ENCODE peak calls at places on chromosomes 3 and 15, in eight cellular contexts. T is GM12865, W is neural progenitor cell, S is coronary artery, R is fibroblast of pulmonary artery, Z is LNCaP clone FGC, U is fibroblast of the aortic adventitia, X is astrocyte of the cerebellum. K is an unnamed sample.

GRCh38 chr15:88917764-88918163 is 4.6 kb upstream of the MFGE8 start:
- DNase-seq in T (no peak), W (no peak), S (no peak), R (no peak), Z (no peak), U (no peak), X (no peak), K (no peak)

GRCh38 chr3:130688677-130689076 is 58.0 kb downstream of the PIK3R4 start:
- DNase-seq in T (no peak), W (no peak), S (no peak), R (no peak), Z (no peak), U (no peak), X (no peak), K (peak)

GRCh38 chr15:66356069-66356358 is 471 bp downstream of the TIPIN start:
- DNase-seq in T (no peak), W (no peak), S (no peak), R (no peak), Z (no peak), U (no peak), X (no peak), K (no peak)

GRCh38 chr3:119318871-119319270 is 24.7 kb downstream of the ARHGAP31 start:
- DNase-seq in T (no peak), W (no peak), S (no peak), R (peak), Z (no peak), U (peak), X (no peak), K (peak)

GRCh38 chr3:177249203-177249602 is 51.9 kb upstream of the TBL1XR1 start:
- DNase-seq in T (no peak), W (no peak), S (no peak), R (no peak), Z (no peak), U (no peak), X (no peak), K (no peak)

GRCh38 chr15:91302588-91303439 is 202.8 kb downstream of the SV2B start:
- DNase-seq in T (peak), W (peak), S (no peak), R (peak), Z (peak), U (peak), X (peak), K (peak)

GRCh38 chr3:188169826-188170455 is 16.0 kb downstream of the LPP start:
- DNase-seq in T (no peak), W (no peak), S (no peak), R (peak), Z (no peak), U (no peak), X (no peak), K (no peak)

GRCh38 chr3:117885046-117885445 is 1149.6 kb downstream of the IGSF11 start:
- DNase-seq in T (peak), W (no peak), S (no peak), R (peak), Z (no peak), U (peak), X (no peak), K (no peak)

GRCh38 chr15:41872166-41872747 is 21.6 kb downstream of the SPTBN5 start:
- DNase-seq in T (no peak), W (no peak), S (no peak), R (no peak), Z (no peak), U (no peak), X (no peak), K (no peak)

GRCh38 chr3:146110156-146110555 is 50.8 kb downstream of the PLOD2 start:
- DNase-seq in T (no peak), W (no peak), S (no peak), R (no peak), Z (no peak), U (no peak), X (peak), K (no peak)

GRCh38 chr3:15313461-15313860 is 18.9 kb downstream of the SH3BP5 start:
- DNase-seq in T (no peak), W (no peak), S (no peak), R (no peak), Z (no peak), U (no peak), X (no peak), K (no peak)

GRCh38 chr3:141057951-141058800 is 7.0 kb downstream of the SPSB4 start:
- DNase-seq in T (no peak), W (no peak), S (peak), R (no peak), Z (no peak), U (no peak), X (no peak), K (no peak)

GRCh38 chr3:21954709-21955108 is 203.7 kb upstream of the ZNF385D start:
- DNase-seq in T (no peak), W (no peak), S (no peak), R (peak), Z (no peak), U (peak), X (no peak), K (peak)

GRCh38 chr15:38192496-38192895 is 60.1 kb upstream of the SPRED1 start:
- DNase-seq in T (no peak), W (no peak), S (no peak), R (no peak), Z (no peak), U (no peak), X (no peak), K (no peak)

GRCh38 chr3:119293761-119294401 is at the start of gene ARHGAP31:
- DNase-seq in T (peak), W (peak), S (peak), R (peak), Z (no peak), U (peak), X (peak), K (no peak)

GRCh38 chr3:15859507-15860013 is 61.8 kb upstream of the ANKRD28 start:
- DNase-seq in T (peak), W (peak), S (peak), R (peak), Z (no peak), U (peak), X (peak), K (peak)

GRCh38 chr3:49236226-49236625 is 40.8 kb downstream of the C3orf62 start:
- DNase-seq in T (no peak), W (no peak), S (no peak), R (no peak), Z (no peak), U (no peak), X (no peak), K (no peak)

GRCh38 chr3:148211725-148212124 is 486.0 kb upstream of the AGTR1 start:
- DNase-seq in T (peak), W (no peak), S (no peak), R (peak), Z (no peak), U (peak), X (no peak), K (no peak)

GRCh38 chr15:98903377-98904018 is 104.1 kb downstream of the PGPEP1L start:
- DNase-seq in T (peak), W (no peak), S (no peak), R (peak), Z (no peak), U (peak), X (no peak), K (no peak)

GRCh38 chr3:184259396-184259877 is 1.9 kb downstream of the CAMK2N2 start:
- DNase-seq in T (no peak), W (no peak), S (no peak), R (no peak), Z (no peak), U (no peak), X (no peak), K (no peak)

GRCh38 chr15:52728899-52729298 is 49.7 kb upstream of the ATOSA start:
- DNase-seq in T (no peak), W (no peak), S (no peak), R (peak), Z (no peak), U (peak), X (peak), K (peak)

GRCh38 chr3:169613895-169614294 is 49.6 kb downstream of the MECOM start:
- DNase-seq in T (no peak), W (no peak), S (no peak), R (no peak), Z (no peak), U (no peak), X (no peak), K (no peak)

GRCh38 chr3:160373655-160374054 is 25.4 kb downstream of the IFT80 start:
- DNase-seq in T (no peak), W (no peak), S (no peak), R (no peak), Z (no peak), U (no peak), X (no peak), K (no peak)

GRCh38 chr3:13023251-13024055 is 49.8 kb downstream of the IQSEC1 start:
- DNase-seq in T (peak), W (no peak), S (no peak), R (no peak), Z (no peak), U (peak), X (no peak), K (no peak)

GRCh38 chr15:63250312-63250965 is 27.0 kb upstream of the APH1B start:
- DNase-seq in T (no peak), W (no peak), S (no peak), R (peak), Z (no peak), U (peak), X (peak), K (peak)

GRCh38 chr3:126389792-126390142 is 4.9 kb upstream of the CFAP100 start:
- DNase-seq in T (no peak), W (no peak), S (no peak), R (no peak), Z (no peak), U (no peak), X (no peak), K (no peak)

GRCh38 chr15:59444980-59445500 is 7.1 kb downstream of the FAM81A start:
- DNase-seq in T (no peak), W (no peak), S (no peak), R (peak), Z (no peak), U (no peak), X (no peak), K (no peak)

GRCh38 chr15:23648920-23649515 is 1.4 kb upstream of the MAGEL2 start:
- DNase-seq in T (no peak), W (peak), S (no peak), R (peak), Z (no peak), U (no peak), X (no peak), K (no peak)

GRCh38 chr3:189383630-189384029 is 211.9 kb downstream of the TPRG1 start:
- DNase-seq in T (no peak), W (no peak), S (no peak), R (no peak), Z (no peak), U (no peak), X (no peak), K (no peak)

GRCh38 chr3:152623286-152623685 is 211.6 kb upstream of the P2RY1 start:
- DNase-seq in T (no peak), W (no peak), S (no peak), R (peak), Z (no peak), U (peak), X (peak), K (no peak)

GRCh38 chr15:64008177-64008576 is 38.1 kb downstream of the DAPK2 start:
- DNase-seq in T (no peak), W (no peak), S (no peak), R (no peak), Z (no peak), U (no peak), X (no peak), K (no peak)

GRCh38 chr3:155553800-155554199 is 191.1 kb downstream of the PLCH1 start:
- DNase-seq in T (peak), W (no peak), S (no peak), R (no peak), Z (no peak), U (no peak), X (no peak), K (no peak)

GRCh38 chr3:69161587-69162196 is 39.3 kb upstream of the LMOD3 start:
- DNase-seq in T (peak), W (peak), S (no peak), R (peak), Z (peak), U (peak), X (peak), K (no peak)

GRCh38 chr3:43872301-43872700 is 181.6 kb downstream of the ABHD5 start:
- DNase-seq in T (no peak), W (no peak), S (no peak), R (peak), Z (no peak), U (peak), X (peak), K (peak)

GRCh38 chr15:56798639-56799038 is 65.3 kb upstream of the ZNF280D start:
- DNase-seq in T (peak), W (no peak), S (no peak), R (no peak), Z (no peak), U (no peak), X (no peak), K (no peak)

GRCh38 chr15:55741592-55742497 is 1.1 kb downstream of the PRTG start:
- DNase-seq in T (peak), W (peak), S (no peak), R (no peak), Z (no peak), U (no peak), X (no peak), K (no peak)

GRCh38 chr15:55742498-55742926 is 440 bp downstream of the PRTG start:
- DNase-seq in T (peak), W (peak), S (no peak), R (peak), Z (no peak), U (peak), X (no peak), K (no peak)

GRCh38 chr15:55742927-55743614 is at the start of gene PRTG:
- DNase-seq in T (peak), W (peak), S (peak), R (peak), Z (peak), U (peak), X (peak), K (no peak)

GRCh38 chr15:55743615-55743978 is 645 bp upstream of the PRTG start:
- DNase-seq in T (no peak), W (no peak), S (no peak), R (no peak), Z (no peak), U (no peak), X (no peak), K (no peak)

DNA sequence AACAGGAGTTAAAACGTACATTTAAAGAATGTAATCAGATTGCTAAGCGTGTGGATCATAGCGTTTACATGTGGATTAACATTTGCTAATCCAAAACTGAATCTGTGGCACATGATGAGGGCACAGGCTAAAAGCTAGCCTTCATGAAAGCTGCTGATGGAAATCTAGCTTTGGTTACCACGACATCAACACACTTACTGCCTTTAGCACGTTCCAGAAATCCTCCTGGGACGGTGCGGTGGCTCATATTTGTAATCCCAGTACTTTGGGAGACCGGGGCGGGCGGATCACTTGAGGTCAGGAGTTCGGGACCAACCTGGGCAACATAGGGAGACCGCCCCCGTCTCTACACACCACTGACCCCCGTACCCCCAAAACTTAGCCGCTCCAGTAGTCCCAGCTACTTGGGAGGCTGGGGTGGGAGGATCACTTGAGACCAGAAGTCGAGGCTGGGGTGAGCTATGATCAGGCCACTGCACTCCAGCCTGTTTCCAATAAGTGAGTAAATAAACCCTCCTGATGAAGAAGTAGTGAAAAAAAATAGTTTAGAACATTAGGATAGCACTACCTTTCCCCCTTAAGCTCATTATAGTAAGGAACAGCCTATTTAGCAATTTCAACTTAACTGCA is 1.2 kb upstream of the PRTG start:
- DNase-seq in T (no peak), W (no peak), S (no peak), R (no peak), Z (no peak), U (no peak), X (no peak), K (no peak)
- H3K4me3 ChIP-seq in T (no peak), W (peak), S (no peak), R (no peak), Z (no peak), U (no peak), X (peak), K (no peak)

DNA sequence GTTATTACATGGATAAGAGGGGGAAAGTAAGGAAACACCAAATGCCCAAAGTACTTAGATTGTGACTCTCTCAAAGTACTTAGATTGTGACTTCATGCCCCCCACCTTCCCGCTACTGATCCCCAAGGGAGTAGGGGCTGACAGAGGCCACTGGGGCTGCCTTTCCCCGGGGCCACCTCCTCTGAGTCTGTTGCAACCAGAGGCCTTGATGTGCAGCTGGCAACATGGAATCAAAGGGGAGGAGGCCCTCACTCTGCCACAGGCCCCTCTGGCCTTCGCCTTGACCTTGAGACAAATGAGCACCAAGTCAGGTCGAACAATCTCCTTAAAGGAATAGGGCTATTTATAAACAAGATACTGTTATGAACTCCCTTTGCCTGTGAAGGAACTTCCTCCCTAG is 62.5 kb downstream of the LRTM1 start:
- DNase-seq in T (no peak), W (no peak), S (no peak), R (no peak), Z (no peak), U (no peak), X (no peak), K (no peak)
- TF ChIP-seq CTCF in T (no peak), W (no peak), S (no peak), R (no peak), Z (no peak), U (no peak), X (no peak), K (no peak)

GRCh38 chr15:40333922-40334492 is 6.7 kb downstream of the CCDC9B start:
- DNase-seq in T (peak), W (no peak), S (peak), R (peak), Z (no peak), U (peak), X (no peak), K (no peak)
- H3K4me3 ChIP-seq in T (no peak), W (no peak), S (peak), R (no peak), Z (no peak), U (no peak), X (no peak), K (no peak)

GRCh38 chr15:45362419-45362818 is 15.9 kb downstream of the GATM start:
- DNase-seq in T (no peak), W (no peak), S (no peak), R (no peak), Z (no peak), U (no peak), X (no peak), K (no peak)
- TF ChIP-seq CTCF in T (no peak), W (no peak), S (no peak), R (no peak), Z (no peak), U (no peak), X (no peak), K (no peak)

DNA sequence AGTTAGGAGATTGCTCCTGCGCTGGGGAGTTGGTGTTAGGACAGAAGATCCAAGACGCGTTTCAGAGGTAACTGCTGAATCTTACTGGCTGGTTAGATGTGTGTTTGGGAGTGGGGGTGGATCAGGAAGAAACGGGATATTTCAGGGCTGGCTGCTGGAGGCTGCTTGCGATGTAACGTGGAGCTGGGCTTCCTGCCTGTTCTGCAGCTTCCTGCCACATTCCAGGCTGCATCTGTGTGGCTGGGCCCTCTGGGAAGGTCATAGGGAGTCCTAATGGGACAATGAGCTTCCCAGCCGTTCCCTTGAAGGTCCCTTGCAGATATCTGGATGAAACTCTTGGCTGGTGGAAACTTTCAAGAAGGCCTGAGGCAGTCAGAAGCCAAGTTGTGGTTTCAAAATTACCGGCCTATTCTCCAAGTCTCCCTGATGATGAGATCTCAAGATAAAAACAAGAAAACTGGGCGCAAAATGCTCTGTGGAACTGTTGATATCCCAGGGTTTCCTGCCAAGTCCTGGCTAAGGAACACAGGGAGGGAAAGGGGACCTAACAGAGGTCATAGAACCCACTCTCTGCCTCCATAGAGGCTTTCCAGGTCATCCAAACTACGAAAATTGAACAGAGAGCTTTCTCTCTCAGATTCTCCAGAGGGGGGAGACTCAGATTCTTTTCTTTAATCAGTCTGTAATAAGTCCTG is 67.0 kb downstream of the NOX5 start:
- DNase-seq in T (no peak), W (no peak), S (no peak), R (peak), Z (no peak), U (peak), X (no peak), K (no peak)
- H3K4me3 ChIP-seq in T (no peak), W (no peak), S (peak), R (peak), Z (no peak), U (no peak), X (no peak), K (no peak)

DNA sequence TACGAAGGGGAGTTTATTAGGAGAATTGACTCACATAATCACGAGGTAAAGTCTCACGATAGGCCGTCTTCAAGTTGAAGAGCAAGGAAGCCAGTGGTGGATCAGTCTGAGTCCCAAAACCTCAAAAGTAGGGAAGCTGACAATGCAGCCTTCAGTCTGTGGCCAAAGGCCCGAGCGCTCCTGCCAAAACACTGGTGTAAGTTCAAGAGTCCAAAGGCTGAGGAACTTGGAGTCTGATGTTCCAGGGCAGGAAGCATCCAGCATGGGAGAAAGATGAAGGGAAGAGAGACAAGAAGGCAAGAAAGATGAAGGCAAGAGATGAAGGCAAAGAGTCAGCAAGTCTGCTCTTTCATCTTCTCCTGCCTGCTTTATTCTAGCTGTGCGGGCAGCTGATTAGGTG is 16.8 kb upstream of the LRRN1 start:
- DNase-seq in T (no peak), W (no peak), S (no peak), R (no peak), Z (no peak), U (no peak), X (no peak), K (no peak)
- TF ChIP-seq CTCF in T (no peak), W (no peak), S (no peak), R (no peak), Z (no peak), U (no peak), X (no peak), K (no peak)